ENCODE peak calls at places on chromosome 14, in four cellular contexts. One of them, this sample, is unnamed.

GRCh38 chr14:95482967-95483842 is 33.2 kb downstream of the SYNE3 start:
- DNase-seq in thoracic aorta: peak
- DNase-seq in A549: peak
- DNase-seq in fibroblast of pulmonary artery: peak
- DNase-seq in this sample: peak

GRCh38 chr14:91453744-91454143 is 36.1 kb upstream of the CCDC88C start:
- DNase-seq in thoracic aorta: no peak
- DNase-seq in A549: no peak
- DNase-seq in fibroblast of pulmonary artery: no peak
- DNase-seq in this sample: no peak

GRCh38 chr14:80621701-80622100 is 319.8 kb downstream of the CEP128 start:
- DNase-seq in thoracic aorta: no peak
- DNase-seq in A549: no peak
- DNase-seq in fibroblast of pulmonary artery: peak
- DNase-seq in this sample: peak

GRCh38 chr14:103140316-103141109 is 17.3 kb downstream of the TNFAIP2 start:
- DNase-seq in thoracic aorta: no peak
- DNase-seq in A549: no peak
- DNase-seq in fibroblast of pulmonary artery: no peak
- DNase-seq in this sample: no peak

GRCh38 chr14:71405676-71406075 is 498.4 kb downstream of the PCNX1 start:
- DNase-seq in thoracic aorta: no peak
- DNase-seq in A549: no peak
- DNase-seq in fibroblast of pulmonary artery: no peak
- DNase-seq in this sample: no peak

GRCh38 chr14:29710015-29710414 is 217.6 kb downstream of the PRKD1 start:
- DNase-seq in thoracic aorta: no peak
- DNase-seq in A549: no peak
- DNase-seq in fibroblast of pulmonary artery: peak
- DNase-seq in this sample: no peak

GRCh38 chr14:75561013-75561432 is 17.4 kb upstream of the FLVCR2 start:
- DNase-seq in thoracic aorta: no peak
- DNase-seq in A549: peak
- DNase-seq in fibroblast of pulmonary artery: peak
- DNase-seq in this sample: peak

GRCh38 chr14:55620277-55620676 is 40.3 kb downstream of the KTN1 start:
- DNase-seq in thoracic aorta: no peak
- DNase-seq in A549: no peak
- DNase-seq in fibroblast of pulmonary artery: no peak
- DNase-seq in this sample: no peak

GRCh38 chr14:81452341-81452740 is 52.2 kb upstream of the STON2 start:
- DNase-seq in thoracic aorta: no peak
- DNase-seq in A549: no peak
- DNase-seq in fibroblast of pulmonary artery: no peak
- DNase-seq in this sample: no peak

GRCh38 chr14:91947196-91948184 is at the start of gene FBLN5:
- DNase-seq in thoracic aorta: no peak
- DNase-seq in A549: peak
- DNase-seq in fibroblast of pulmonary artery: peak
- DNase-seq in this sample: peak

GRCh38 chr14:101960225-101960624 is 4.1 kb upstream of the DYNC1H1 start:
- DNase-seq in thoracic aorta: no peak
- DNase-seq in A549: no peak
- DNase-seq in fibroblast of pulmonary artery: peak
- DNase-seq in this sample: no peak
- TF ChIP-seq CTCF in thoracic aorta: peak
- TF ChIP-seq CTCF in A549: peak
- TF ChIP-seq CTCF in fibroblast of pulmonary artery: peak
- TF ChIP-seq CTCF in this sample: peak

GRCh38 chr14:39430762-39431415 is 1.3 kb downstream of the FBXO33 start:
- DNase-seq in thoracic aorta: no peak
- DNase-seq in A549: no peak
- DNase-seq in fibroblast of pulmonary artery: no peak
- DNase-seq in this sample: peak

GRCh38 chr14:39423793-39424192 is 8.4 kb downstream of the FBXO33 start:
- DNase-seq in thoracic aorta: no peak
- DNase-seq in A549: no peak
- DNase-seq in fibroblast of pulmonary artery: no peak
- DNase-seq in this sample: no peak

GRCh38 chr14:39425947-39426346 is 6.3 kb downstream of the FBXO33 start:
- DNase-seq in thoracic aorta: no peak
- DNase-seq in A549: no peak
- DNase-seq in fibroblast of pulmonary artery: no peak
- DNase-seq in this sample: no peak

GRCh38 chr14:39428118-39428517 is 4.1 kb downstream of the FBXO33 start:
- DNase-seq in thoracic aorta: no peak
- DNase-seq in A549: no peak
- DNase-seq in fibroblast of pulmonary artery: no peak
- DNase-seq in this sample: no peak

DNA sequence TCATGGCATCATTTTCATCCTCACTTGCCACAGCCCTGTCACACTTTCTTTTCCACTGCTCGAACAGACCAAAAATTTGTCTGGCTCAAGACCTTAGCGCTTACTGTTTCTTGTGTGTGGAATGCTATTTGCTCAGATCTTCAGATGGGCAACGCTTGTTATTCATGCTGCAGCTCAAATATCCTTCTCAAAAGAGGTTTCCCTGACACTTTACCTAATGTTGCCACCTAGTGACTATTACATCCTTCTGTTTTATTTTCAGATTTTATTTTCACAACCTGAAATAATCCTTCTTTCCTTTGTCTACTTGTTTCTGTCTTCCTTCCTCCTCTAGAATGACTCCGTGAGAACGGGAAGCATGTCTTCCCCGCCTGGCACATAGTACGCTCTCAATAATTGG is 5.6 kb downstream of the FBXO33 start:
- DNase-seq in thoracic aorta: no peak
- DNase-seq in A549: no peak
- DNase-seq in fibroblast of pulmonary artery: peak
- DNase-seq in this sample: peak
- TF ChIP-seq CTCF in thoracic aorta: no peak
- TF ChIP-seq CTCF in A549: peak
- TF ChIP-seq CTCF in fibroblast of pulmonary artery: peak
- TF ChIP-seq CTCF in this sample: peak

DNA sequence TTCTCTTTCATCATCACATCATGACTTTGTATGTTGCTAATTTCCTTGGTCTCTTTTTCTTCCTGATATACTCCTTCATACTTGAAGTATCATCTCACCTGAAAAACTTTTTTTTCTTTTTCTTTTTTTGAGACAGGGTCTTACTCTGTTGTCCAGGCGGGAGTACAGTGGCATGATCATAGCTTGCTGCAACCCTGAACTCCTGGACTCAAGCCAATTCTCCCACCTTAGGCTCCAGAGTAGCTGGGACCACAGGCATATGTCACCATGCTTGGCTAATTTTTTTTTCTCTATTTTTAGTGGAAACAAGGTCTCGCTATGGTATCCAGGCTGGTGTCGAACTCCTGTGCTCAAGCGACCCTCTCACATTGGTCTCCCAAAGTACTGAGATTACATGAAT is 107.6 kb downstream of the RALGAPA1 start:
- DNase-seq in thoracic aorta: no peak
- DNase-seq in A549: no peak
- DNase-seq in fibroblast of pulmonary artery: no peak
- DNase-seq in this sample: no peak
- TF ChIP-seq CTCF in thoracic aorta: no peak
- TF ChIP-seq CTCF in A549: no peak
- TF ChIP-seq CTCF in fibroblast of pulmonary artery: no peak
- TF ChIP-seq CTCF in this sample: no peak

GRCh38 chr14:57189070-57189469 is 79.6 kb downstream of the EXOC5 start:
- DNase-seq in thoracic aorta: no peak
- DNase-seq in A549: peak
- DNase-seq in fibroblast of pulmonary artery: peak
- DNase-seq in this sample: peak
- TF ChIP-seq CTCF in thoracic aorta: no peak
- TF ChIP-seq CTCF in A549: no peak
- TF ChIP-seq CTCF in fibroblast of pulmonary artery: peak
- TF ChIP-seq CTCF in this sample: peak

GRCh38 chr14:65465584-65465983 is 53.1 kb downstream of the FUT8 start:
- DNase-seq in thoracic aorta: no peak
- DNase-seq in A549: no peak
- DNase-seq in fibroblast of pulmonary artery: no peak
- DNase-seq in this sample: no peak
- TF ChIP-seq CTCF in thoracic aorta: no peak
- TF ChIP-seq CTCF in A549: no peak
- TF ChIP-seq CTCF in fibroblast of pulmonary artery: no peak
- TF ChIP-seq CTCF in this sample: no peak

GRCh38 chr14:54329082-54329695 is 67.6 kb upstream of the CDKN3 start:
- DNase-seq in thoracic aorta: no peak
- DNase-seq in A549: peak
- DNase-seq in fibroblast of pulmonary artery: peak
- DNase-seq in this sample: peak
- TF ChIP-seq CTCF in thoracic aorta: peak
- TF ChIP-seq CTCF in A549: peak
- TF ChIP-seq CTCF in fibroblast of pulmonary artery: peak
- TF ChIP-seq CTCF in this sample: peak

GRCh38 chr14:99512571-99513182 is 31.5 kb downstream of the CCNK start:
- DNase-seq in thoracic aorta: no peak
- DNase-seq in A549: no peak
- DNase-seq in fibroblast of pulmonary artery: no peak
- DNase-seq in this sample: no peak
- TF ChIP-seq CTCF in thoracic aorta: no peak
- TF ChIP-seq CTCF in A549: no peak
- TF ChIP-seq CTCF in fibroblast of pulmonary artery: no peak
- TF ChIP-seq CTCF in this sample: no peak

GRCh38 chr14:50381823-50382287 is 14.8 kb downstream of the CDKL1 start:
- DNase-seq in thoracic aorta: no peak
- DNase-seq in A549: no peak
- DNase-seq in fibroblast of pulmonary artery: no peak
- DNase-seq in this sample: no peak

GRCh38 chr14:50387543-50387942 is 9.1 kb downstream of the CDKL1 start:
- DNase-seq in thoracic aorta: no peak
- DNase-seq in A549: no peak
- DNase-seq in fibroblast of pulmonary artery: no peak
- DNase-seq in this sample: no peak

GRCh38 chr14:50380455-50380854 is 16.2 kb downstream of the CDKL1 start:
- DNase-seq in thoracic aorta: no peak
- DNase-seq in A549: no peak
- DNase-seq in fibroblast of pulmonary artery: no peak
- DNase-seq in this sample: no peak

GRCh38 chr14:50381008-50381407 is 15.7 kb downstream of the CDKL1 start:
- DNase-seq in thoracic aorta: no peak
- DNase-seq in A549: no peak
- DNase-seq in fibroblast of pulmonary artery: no peak
- DNase-seq in this sample: no peak

DNA sequence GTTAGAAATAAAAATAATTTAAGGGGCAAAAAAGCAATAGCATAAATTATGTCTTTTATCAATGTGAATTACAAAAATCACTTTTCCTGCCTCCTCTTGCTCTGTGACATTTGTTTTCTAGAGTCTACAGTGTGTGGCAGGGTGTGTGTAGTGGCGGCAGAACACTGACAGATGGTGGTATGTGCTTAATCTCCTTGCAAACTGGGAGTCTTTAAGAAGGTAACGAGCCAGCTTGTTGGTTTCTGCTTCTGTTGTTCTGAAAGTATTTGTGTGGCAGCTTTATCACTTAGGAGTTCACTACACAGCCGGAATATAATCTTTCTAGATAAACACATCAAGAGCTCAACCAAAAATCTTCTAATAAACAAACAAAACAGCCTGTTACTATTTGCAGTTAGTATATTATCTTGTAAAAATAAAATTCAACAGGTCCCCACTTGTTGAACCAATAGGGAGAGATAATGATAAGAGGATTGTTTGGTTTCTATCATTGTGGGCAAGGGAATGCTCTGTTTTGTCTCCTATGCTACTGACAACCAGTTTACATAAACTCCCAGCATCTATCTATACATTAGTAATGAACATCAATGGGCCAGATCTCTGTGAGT is 13.0 kb downstream of the CDKL1 start:
- DNase-seq in thoracic aorta: no peak
- DNase-seq in A549: no peak
- DNase-seq in fibroblast of pulmonary artery: peak
- DNase-seq in this sample: no peak
- TF ChIP-seq CTCF in thoracic aorta: no peak
- TF ChIP-seq CTCF in A549: no peak
- TF ChIP-seq CTCF in fibroblast of pulmonary artery: no peak
- TF ChIP-seq CTCF in this sample: no peak

DNA sequence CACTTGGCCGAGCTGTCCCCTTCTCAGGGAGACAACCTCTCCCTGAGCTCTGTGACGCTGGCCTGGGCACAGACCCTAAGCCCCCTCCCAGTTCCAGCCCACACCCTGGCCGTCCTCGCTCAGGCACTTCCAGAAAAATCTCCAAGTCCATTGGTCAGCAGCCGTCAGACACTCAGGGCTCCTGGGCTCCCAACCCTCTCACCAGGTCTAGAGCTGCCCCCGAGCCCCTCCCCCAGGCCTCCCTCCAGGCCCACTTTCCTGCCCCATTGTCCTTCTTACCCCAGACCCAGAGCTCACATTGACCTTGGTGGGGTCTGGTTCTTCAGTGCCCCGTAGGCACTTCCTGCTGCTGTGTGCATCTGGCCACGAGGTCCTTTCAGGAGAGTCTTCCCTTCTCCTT is 249.3 kb upstream of the RTL1 start:
- DNase-seq in thoracic aorta: no peak
- DNase-seq in A549: no peak
- DNase-seq in fibroblast of pulmonary artery: no peak
- DNase-seq in this sample: no peak
- TF ChIP-seq CTCF in thoracic aorta: no peak
- TF ChIP-seq CTCF in A549: no peak
- TF ChIP-seq CTCF in fibroblast of pulmonary artery: no peak
- TF ChIP-seq CTCF in this sample: no peak

GRCh38 chr14:98926151-98926550 is 345.8 kb downstream of the BCL11B start:
- DNase-seq in thoracic aorta: no peak
- DNase-seq in A549: no peak
- DNase-seq in fibroblast of pulmonary artery: no peak
- DNase-seq in this sample: no peak
- TF ChIP-seq CTCF in thoracic aorta: no peak
- TF ChIP-seq CTCF in A549: no peak
- TF ChIP-seq CTCF in fibroblast of pulmonary artery: no peak
- TF ChIP-seq CTCF in this sample: no peak